ENCODE peak calls at places on chromosomes 12 and 14, in five cellular contexts. V, K, W, Q and J are unnamed samples. For H3K27me3, the result is how much of the 10 kb centered on the place peaks cover.

GRCh38 chr14:59303216-59303615 is 114.7 kb downstream of the DAAM1 start:
- DNase-seq in W (peak), Q (no peak), K (no peak), V (no peak), J (no peak)

GRCh38 chr12:13465641-13466040 is 269.1 kb downstream of the EMP1 start:
- DNase-seq in Q (no peak), V (no peak), K (no peak), W (no peak), J (no peak)

GRCh38 chr14:50835280-50835679 is 4.3 kb upstream of the NIN start:
- DNase-seq in W (no peak), K (peak), Q (no peak), V (no peak), J (peak)

GRCh38 chr12:6347367-6348338 is 5.8 kb upstream of the TNFRSF1A start:
- DNase-seq in Q (no peak), K (no peak), W (no peak), V (no peak), J (no peak)

GRCh38 chr14:102885686-102886447 is 36.6 kb upstream of the AMN start:
- DNase-seq in K (no peak), V (no peak), W (no peak), Q (no peak), J (no peak)

GRCh38 chr14:51873221-51873893 is 12.9 kb downstream of the GNG2 start:
- DNase-seq in Q (peak), V (peak), K (no peak), W (peak), J (no peak)

GRCh38 chr14:87869619-87870583 is 123.1 kb downstream of the GALC start:
- DNase-seq in K (no peak), Q (peak), V (no peak), W (peak), J (no peak)

GRCh38 chr14:92759679-92760523 is 11.5 kb upstream of the LGMN start:
- DNase-seq in K (no peak), W (no peak), V (no peak), Q (no peak), J (no peak)

GRCh38 chr14:104361101-104361591 is 218.4 kb upstream of the C14orf180 start:
- DNase-seq in Q (no peak), V (peak), K (no peak), W (no peak), J (no peak)

GRCh38 chr14:38255673-38256357 is at the start of gene CLEC14A:
- DNase-seq in V (no peak), W (no peak), Q (no peak), K (no peak), J (peak)

DNA sequence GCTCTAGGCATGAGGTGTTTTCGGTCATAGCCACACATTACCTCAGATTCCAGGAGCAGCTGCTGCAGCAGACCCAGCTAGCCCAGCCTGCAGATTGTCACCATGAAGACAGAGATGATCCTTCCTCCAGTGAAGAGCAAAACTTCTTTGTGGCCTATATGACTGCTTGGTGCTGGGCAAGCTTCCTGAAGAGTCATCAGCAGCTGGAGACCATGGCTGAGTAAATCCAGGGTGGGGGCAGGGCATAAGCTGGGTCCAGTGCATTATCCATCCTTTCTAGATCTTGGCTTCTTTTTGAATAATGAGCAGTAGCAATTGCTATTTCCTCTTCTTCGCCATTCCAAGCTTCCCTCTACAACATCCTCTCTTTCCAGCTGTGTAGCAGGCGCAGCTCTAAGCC is 373.1 kb upstream of the DDHD1 start:
- DNase-seq in K (no peak), V (no peak), W (no peak), Q (no peak), J (no peak)
- H3K27me3 ChIP-seq in K (under half), V (under half), W (under half), Q (under half), J (under half)

DNA sequence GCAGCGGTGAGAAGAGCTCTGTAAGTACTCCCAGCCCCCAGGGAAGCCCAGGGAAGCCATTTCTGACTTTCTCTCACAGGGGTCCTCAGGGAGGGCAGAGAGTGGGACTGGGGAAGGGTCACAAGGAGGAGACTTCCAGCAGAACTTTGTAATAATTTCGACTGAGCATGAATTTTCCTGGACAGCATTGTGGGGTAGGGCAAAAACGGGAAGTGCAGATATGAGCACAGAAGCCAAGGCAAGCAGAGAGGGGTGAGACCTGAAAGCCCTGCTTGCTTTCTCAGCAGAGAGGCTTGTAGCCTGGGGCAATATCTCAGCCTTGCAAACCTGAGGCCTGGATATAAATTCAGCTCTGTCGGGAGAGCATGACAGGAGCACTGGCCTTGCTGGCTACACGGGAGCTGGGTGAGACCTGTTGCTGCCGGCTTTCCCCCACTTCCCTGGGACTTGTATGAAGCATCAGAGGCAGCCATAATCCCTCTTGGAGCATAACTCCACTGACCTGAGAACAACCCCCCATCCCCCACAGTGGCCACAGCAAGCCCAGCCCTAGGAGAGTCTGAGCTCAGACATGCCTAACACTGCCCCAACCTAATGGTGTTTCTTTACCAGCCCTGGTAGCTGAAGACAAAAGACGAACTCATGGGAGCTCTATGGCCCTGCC is 9.8 kb upstream of the IQSEC3 start:
- DNase-seq in K (no peak), W (no peak), Q (no peak), V (no peak), J (no peak)
- H3K27me3 ChIP-seq in K (under half), W (half or more), Q (under half), V (under half), J (under half)

GRCh38 chr12:4809449-4810218 is 89.4 kb downstream of the GALNT8 start:
- DNase-seq in W (no peak), V (peak), K (no peak), Q (no peak), J (no peak)
- H3K27me3 ChIP-seq in W (under half), V (half or more), K (under half), Q (under half), J (under half)

DNA sequence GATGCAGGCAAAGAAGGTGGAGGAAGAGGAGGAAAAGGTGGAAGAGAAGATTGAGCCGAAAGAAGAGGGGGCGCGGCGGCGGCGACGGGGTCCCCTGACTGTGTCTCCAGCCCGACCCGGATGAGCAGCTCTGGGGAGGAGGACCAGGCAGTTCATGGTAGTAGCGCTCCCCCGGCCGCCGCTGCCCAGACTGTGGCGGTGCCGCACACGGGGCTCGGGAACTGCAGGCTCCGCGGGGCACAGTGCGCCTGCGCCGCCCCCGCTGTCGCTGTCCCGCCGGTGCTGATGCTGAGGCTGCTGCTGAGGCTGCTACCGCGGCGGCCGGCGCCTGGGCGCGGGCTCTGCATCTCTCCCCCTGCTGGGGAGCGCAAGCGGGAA is at the start of gene KCNH5:
- DNase-seq in Q (no peak), K (no peak), W (peak), V (peak), J (no peak)
- H3K27me3 ChIP-seq in Q (under half), K (under half), W (half or more), V (half or more), J (under half)

GRCh38 chr12:52769354-52769753 is 7.8 kb downstream of the KRT76 start:
- DNase-seq in V (no peak), W (peak), K (no peak), Q (no peak), J (no peak)
- H3K27me3 ChIP-seq in V (under half), W (under half), K (under half), Q (under half), J (under half)

GRCh38 chr12:2351129-2351528 is 298.3 kb downstream of the CACNA1C start:
- DNase-seq in V (no peak), W (no peak), Q (no peak), K (no peak), J (no peak)

GRCh38 chr12:2354151-2354991 is 301.6 kb downstream of the CACNA1C start:
- DNase-seq in K (no peak), V (no peak), W (no peak), Q (no peak), J (no peak)

GRCh38 chr12:2353281-2353680 is 300.5 kb downstream of the CACNA1C start:
- DNase-seq in Q (no peak), V (no peak), K (no peak), W (no peak), J (no peak)

GRCh38 chr12:2353691-2354090 is 300.9 kb downstream of the CACNA1C start:
- DNase-seq in K (no peak), Q (no peak), W (no peak), V (no peak), J (no peak)

GRCh38 chr12:2352203-2352602 is 299.4 kb downstream of the CACNA1C start:
- DNase-seq in V (no peak), K (no peak), W (no peak), Q (no peak), J (no peak)
- H3K27me3 ChIP-seq in V (under half), K (under half), W (half or more), Q (under half), J (under half)